ENCODE peak calls at places on chromosomes 4 and X, in seven cellular contexts. S, F, A, W, G, U and N are unnamed samples.

GRCh38 chr4:163448541-163449203 is 24.9 kb downstream of the TKTL2 start:
- DNase-seq in S (no peak), F (no peak), A (peak), W (no peak), G (no peak), U (no peak), N (peak)

GRCh38 chrX:30653415-30654131 is at the start of gene GK:
- DNase-seq in S (no peak), F (peak), A (peak), W (peak), G (peak), U (peak), N (peak)

GRCh38 chr4:184097240-184097619 is 120.4 kb downstream of the ENPP6 start:
- DNase-seq in S (no peak), F (no peak), A (peak), W (no peak), G (peak), U (peak), N (no peak)

GRCh38 chr4:101279377-101279871 is 67.9 kb downstream of the PPP3CA start:
- DNase-seq in S (no peak), F (peak), A (peak), W (peak), G (no peak), U (no peak), N (no peak)

GRCh38 chrX:120672389-120672788 is 42.5 kb upstream of the C1GALT1C1 start:
- DNase-seq in S (peak), F (peak), A (peak), W (no peak), G (no peak), U (no peak), N (peak)

GRCh38 chr4:138870739-138871633 is 144.6 kb upstream of the NOCT start:
- DNase-seq in S (peak), F (peak), A (peak), W (peak), G (peak), U (peak), N (peak)

GRCh38 chr4:14149469-14150030 is 522.0 kb upstream of the BOD1L1 start:
- DNase-seq in S (no peak), F (no peak), A (peak), W (no peak), G (no peak), U (no peak), N (no peak)

GRCh38 chr4:186170966-186171365 is 20.4 kb upstream of the CYP4V2 start:
- DNase-seq in S (no peak), F (peak), A (no peak), W (no peak), G (no peak), U (peak), N (no peak)

GRCh38 chrX:126836195-126836594 is 16.7 kb downstream of the PRR32 start:
- DNase-seq in S (no peak), F (no peak), A (no peak), W (no peak), G (no peak), U (no peak), N (no peak)

GRCh38 chrX:25154168-25154567 is 138.4 kb upstream of the ARX start:
- DNase-seq in S (no peak), F (no peak), A (no peak), W (no peak), G (no peak), U (no peak), N (no peak)

GRCh38 chr4:5971077-5971447 is 47.2 kb downstream of the C4orf50 start:
- DNase-seq in S (no peak), F (no peak), A (no peak), W (no peak), G (peak), U (peak), N (no peak)

GRCh38 chr4:126445596-126445995 is 1130.8 kb downstream of the FAT4 start:
- DNase-seq in S (no peak), F (no peak), A (peak), W (no peak), G (no peak), U (no peak), N (no peak)

GRCh38 chr4:153651961-153652784 is 31.9 kb upstream of the TLR2 start:
- DNase-seq in S (no peak), F (no peak), A (peak), W (no peak), G (no peak), U (no peak), N (peak)

GRCh38 chrX:17020828-17021821 is 74.7 kb downstream of the REPS2 start:
- DNase-seq in S (no peak), F (no peak), A (peak), W (no peak), G (no peak), U (no peak), N (no peak)

GRCh38 chrX:55907968-55908607 is 190.5 kb downstream of the RRAGB start:
- DNase-seq in S (peak), F (peak), A (peak), W (peak), G (peak), U (peak), N (peak)

GRCh38 chr4:152462715-152463114 is 73.2 kb downstream of the FBXW7 start:
- DNase-seq in S (no peak), F (no peak), A (peak), W (no peak), G (no peak), U (no peak), N (no peak)

GRCh38 chr4:106355193-106355592 is 13.4 kb downstream of the GIMD1 start:
- DNase-seq in S (no peak), F (no peak), A (no peak), W (no peak), G (no peak), U (peak), N (no peak)

GRCh38 chr4:7460591-7460990 is 25.9 kb upstream of the PSAPL1 start:
- DNase-seq in S (no peak), F (no peak), A (no peak), W (no peak), G (no peak), U (no peak), N (no peak)

GRCh38 chr4:48262484-48262883 is 7.2 kb downstream of the TEC start:
- DNase-seq in S (no peak), F (no peak), A (no peak), W (no peak), G (no peak), U (no peak), N (no peak)

GRCh38 chr4:20395160-20395773 is 143.6 kb downstream of the SLIT2 start:
- DNase-seq in S (peak), F (peak), A (peak), W (no peak), G (peak), U (peak), N (peak)

GRCh38 chrX:153557618-153558017 is 40.2 kb downstream of the ATP2B3 start:
- DNase-seq in S (no peak), F (no peak), A (no peak), W (no peak), G (no peak), U (no peak), N (no peak)

GRCh38 chr4:124206779-124207605 is 505.5 kb downstream of the ANKRD50 start:
- DNase-seq in S (no peak), F (peak), A (peak), W (no peak), G (no peak), U (no peak), N (peak)

GRCh38 chr4:61173799-61174198 is 26.3 kb upstream of the ADGRL3 start:
- DNase-seq in S (no peak), F (no peak), A (no peak), W (no peak), G (no peak), U (no peak), N (peak)

GRCh38 chrX:144494069-144494468 is 610.2 kb downstream of the UBE2NL start:
- DNase-seq in S (no peak), F (peak), A (no peak), W (no peak), G (no peak), U (no peak), N (peak)
- TF ChIP-seq EZH2phosphoT487 in S (no peak), F (no peak), A (no peak), W (no peak), G (no peak), U (no peak), N (no peak)

DNA sequence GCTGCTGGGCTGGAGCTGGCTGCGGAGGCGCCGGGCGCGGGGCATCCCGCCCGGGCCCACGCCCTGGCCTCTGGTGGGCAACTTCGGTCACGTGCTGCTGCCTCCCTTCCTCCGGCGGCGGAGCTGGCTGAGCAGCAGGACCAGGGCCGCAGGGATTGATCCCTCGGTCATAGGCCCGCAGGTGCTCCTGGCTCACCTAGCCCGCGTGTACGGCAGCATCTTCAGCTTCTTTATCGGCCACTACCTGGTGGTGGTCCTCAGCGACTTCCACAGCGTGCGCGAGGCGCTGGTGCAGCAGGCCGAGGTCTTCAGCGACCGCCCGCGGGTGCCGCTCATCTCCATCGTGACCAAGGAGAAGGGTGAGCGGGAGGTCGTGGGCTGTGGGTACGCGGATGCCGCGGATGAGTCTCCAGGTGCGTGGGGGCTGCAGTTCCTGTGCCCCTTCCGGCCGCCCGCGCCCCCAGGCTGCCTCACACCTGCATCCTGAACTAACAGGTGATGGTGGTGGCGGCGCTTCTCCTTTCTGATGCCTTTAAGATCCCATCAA is 499 bp downstream of the CYP2U1 start:
- DNase-seq in S (no peak), F (peak), A (no peak), W (peak), G (no peak), U (peak), N (no peak)
- TF ChIP-seq EZH2 in S (no peak), F (no peak), A (no peak), W (no peak), G (no peak), U (no peak), N (no peak)

DNA sequence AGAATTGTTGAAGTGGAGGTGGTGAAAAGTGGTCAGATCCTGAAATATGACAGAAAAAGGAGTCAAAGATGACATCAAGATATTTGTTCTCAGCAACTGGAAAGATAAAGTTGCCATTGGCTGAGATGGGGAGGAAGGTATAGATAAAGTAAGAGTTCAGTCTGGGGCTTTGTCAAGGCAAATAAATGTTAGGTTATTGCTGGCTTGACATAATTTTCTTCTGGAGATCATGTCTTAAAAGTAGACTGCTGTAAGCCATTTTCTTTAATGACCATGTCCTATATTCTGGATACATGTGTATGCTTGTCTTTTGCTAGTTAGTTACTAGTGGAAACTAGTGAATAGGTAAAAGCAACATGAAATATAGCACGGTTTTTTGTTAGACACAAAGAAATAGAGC is 5.6 kb downstream of the USP53 start:
- DNase-seq in S (no peak), F (no peak), A (no peak), W (no peak), G (no peak), U (no peak), N (no peak)
- H3K4me3 ChIP-seq in S (no peak), F (no peak), A (no peak), W (no peak), G (no peak), U (no peak), N (no peak)

DNA sequence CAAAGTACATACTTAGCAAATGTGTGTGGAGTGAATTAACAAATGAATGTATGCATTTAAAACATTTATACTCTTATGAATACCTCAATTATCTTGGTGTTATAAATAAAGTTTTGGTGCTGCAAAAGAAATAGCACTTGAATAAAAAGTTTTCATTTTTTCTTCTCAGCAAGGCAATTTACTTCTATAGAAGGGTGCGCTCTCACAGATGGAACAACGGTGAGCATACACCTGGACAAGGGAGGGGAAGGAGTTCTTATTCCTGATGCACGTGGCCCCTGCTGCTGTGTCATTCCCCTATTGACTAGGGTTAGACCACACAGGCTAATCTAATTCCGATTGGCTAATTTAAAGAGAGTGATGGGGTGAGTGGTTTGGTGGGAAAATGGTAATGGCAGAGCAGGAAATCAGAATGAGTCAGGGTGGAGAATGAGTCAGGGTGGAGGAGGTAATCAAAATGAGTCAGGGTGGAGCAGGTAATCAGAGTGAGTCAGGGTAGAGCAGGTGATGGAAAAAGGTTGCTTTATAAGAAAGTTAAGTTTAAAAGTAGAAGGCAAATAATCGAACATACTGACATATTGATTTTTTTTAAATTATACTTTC is 28.2 kb upstream of the PGK1 start:
- DNase-seq in S (peak), F (no peak), A (no peak), W (no peak), G (no peak), U (no peak), N (peak)
- TF ChIP-seq EZH2phosphoT487 in S (no peak), F (no peak), A (no peak), W (no peak), G (no peak), U (no peak), N (no peak)